ENCODE peak calls at places on chromosomes 7 and 10, in eight cellular contexts. B is NCI-H1694; C is cardiac fibroblast; Z is transverse colon; U is spleen; R is stimulated activated CD4-positive, alpha-beta T cell treated with anti-CD3 and anti-CD28 coated beads, Interleukin-15, amount 100 ng/mL, for 1 hour; F is neuronal stem cell; Y is NCI-H460. L is an unnamed sample.

GRCh38 chr7:23539494-23539907 is 7.7 kb upstream of the TRA2A start:
- DNase-seq in B (no peak), C (no peak), Z (no peak), U (no peak), R (no peak), F (no peak), Y (no peak), L (no peak)

GRCh38 chr10:116687633-116688032 is 54.7 kb downstream of the HSPA12A start:
- DNase-seq in B (no peak), C (no peak), Z (no peak), U (no peak), R (no peak), F (no peak), Y (no peak), L (no peak)

GRCh38 chr7:81029523-81029922 is 110.7 kb upstream of the SEMA3C start:
- DNase-seq in B (peak; percentile 90), C (no peak), Z (no peak), U (no peak), R (no peak), F (no peak), Y (no peak), L (no peak)

GRCh38 chr10:103663802-103664201 is 170.3 kb downstream of the NEURL1 start:
- DNase-seq in B (peak; percentile 83), C (no peak), Z (no peak), U (no peak), R (no peak), F (no peak), Y (no peak), L (no peak)

GRCh38 chr10:90872648-90873020 is 860 bp downstream of the RPP30 start:
- DNase-seq in B (no peak), C (no peak), Z (no peak), U (no peak), R (no peak), F (no peak), Y (no peak), L (no peak)

GRCh38 chr7:137953692-137954470 is 48.0 kb downstream of the CREB3L2 start:
- DNase-seq in B (no peak), C (peak; percentile 84), Z (peak; percentile 43), U (no peak), R (no peak), F (no peak), Y (peak; percentile 91), L (no peak)

GRCh38 chr7:36422072-36422471 is 32.4 kb downstream of the ANLN start:
- DNase-seq in B (no peak), C (no peak), Z (no peak), U (no peak), R (no peak), F (no peak), Y (no peak), L (no peak)

GRCh38 chr7:123522061-123522460 is 12.3 kb downstream of the IQUB start:
- DNase-seq in B (no peak), C (no peak), Z (no peak), U (no peak), R (no peak), F (no peak), Y (no peak), L (no peak)

GRCh38 chr7:68400783-68401182 is 1197.5 kb upstream of the AUTS2 start:
- DNase-seq in B (no peak), C (no peak), Z (no peak), U (no peak), R (no peak), F (no peak), Y (no peak), L (no peak)

GRCh38 chr10:51867956-51868355 is 168.6 kb upstream of the CSTF2T start:
- DNase-seq in B (no peak), C (peak; percentile 79), Z (no peak), U (no peak), R (no peak), F (no peak), Y (no peak), L (no peak)

GRCh38 chr7:137591444-137591843 is 247.9 kb upstream of the PTN start:
- DNase-seq in B (no peak), C (peak; percentile 72), Z (no peak), U (no peak), R (no peak), F (no peak), Y (peak; percentile 18), L (no peak)

GRCh38 chr10:116238036-116238435 is 35.0 kb downstream of the GFRA1 start:
- DNase-seq in B (no peak), C (no peak), Z (no peak), U (no peak), R (no peak), F (no peak), Y (no peak), L (no peak)

GRCh38 chr10:133335238-133336122 is 1.2 kb downstream of the CALY start:
- DNase-seq in B (no peak), C (peak; percentile 78), Z (peak; percentile 62), U (peak; percentile 85), R (peak; percentile 56), F (peak; percentile 70), Y (peak; percentile 33), L (peak; percentile 90)

GRCh38 chr10:650691-651615 is 38.5 kb downstream of the DIP2C start:
- DNase-seq in B (no peak), C (no peak), Z (no peak), U (no peak), R (no peak), F (no peak), Y (no peak), L (no peak)

GRCh38 chr10:17134737-17135260 is 5.2 kb upstream of the CUBN start:
- DNase-seq in B (no peak), C (no peak), Z (no peak), U (no peak), R (no peak), F (no peak), Y (no peak), L (no peak)

GRCh38 chr10:128211064-128211504 is 84.9 kb upstream of the MKI67 start:
- DNase-seq in B (no peak), C (no peak), Z (no peak), U (peak; percentile 87), R (no peak), F (no peak), Y (no peak), L (no peak)

GRCh38 chr10:49408437-49409306 is 12.8 kb upstream of the DRGX start:
- DNase-seq in B (no peak), C (peak; percentile 19), Z (no peak), U (no peak), R (no peak), F (no peak), Y (no peak), L (no peak)

L was measured in effector CD4-positive, alpha-beta T cell.